ENCODE peak calls at places on chromosomes 12 and 14, in seven cellular contexts. O is BE2C, F is psoas muscle, E is gastrocnemius medialis, I is colonic mucosa, W is endodermal cell, P is DND-41. A is an unnamed sample. For H3K36me3 and H3K9me3, the result is how much of the 10 kb centered on the place peaks cover.

GRCh38 chr12:110224379-110225304 is 56.4 kb upstream of the ATP2A2 start:
- DNase-seq in O (peak), P (no peak), E (peak), F (no peak), I (no peak), W (no peak), A (no peak)

GRCh38 chr14:38357557-38357956 is 101.7 kb upstream of the CLEC14A start:
- DNase-seq in E (no peak), F (no peak), P (no peak), O (no peak), I (no peak), W (no peak), A (no peak)

GRCh38 chr12:123237646-123238329 is 4.6 kb downstream of the MTRFR start:
- DNase-seq in O (peak), P (peak), W (peak), E (peak), F (peak), I (peak), A (peak)

GRCh38 chr12:5417500-5417899 is 14.4 kb upstream of the NTF3 start:
- DNase-seq in E (no peak), I (no peak), W (no peak), F (no peak), O (no peak), P (no peak), A (no peak)

GRCh38 chr14:34718750-34719304 is 4.4 kb upstream of the CFL2 start:
- DNase-seq in E (no peak), I (no peak), P (no peak), F (no peak), O (no peak), W (no peak), A (no peak)

GRCh38 chr12:4274396-4274959 is 916 bp downstream of the CCND2 start:
- DNase-seq in I (peak), P (peak), E (no peak), F (no peak), W (peak), O (no peak), A (no peak)

GRCh38 chr14:25237845-25238244 is 187.9 kb upstream of the STXBP6 start:
- DNase-seq in O (no peak), I (peak), P (no peak), W (peak), E (no peak), F (no peak), A (no peak)

GRCh38 chr14:70770490-70770889 is 38.8 kb downstream of the MAP3K9 start:
- DNase-seq in P (no peak), E (no peak), W (no peak), O (no peak), F (no peak), I (no peak), A (no peak)

GRCh38 chr12:95582230-95583058 is 31.2 kb upstream of the USP44 start:
- DNase-seq in O (no peak), I (no peak), F (no peak), W (no peak), P (no peak), E (no peak), A (no peak)

GRCh38 chr14:59189281-59189821 is 884 bp downstream of the DAAM1 start:
- DNase-seq in W (peak), E (no peak), O (no peak), P (peak), I (peak), F (peak), A (no peak)

GRCh38 chr12:76608070-76608469 is 48.5 kb upstream of the OSBPL8 start:
- DNase-seq in P (no peak), I (no peak), W (no peak), F (no peak), E (no peak), O (no peak), A (no peak)

GRCh38 chr12:64318605-64319004 is 72.0 kb downstream of the C12orf56 start:
- DNase-seq in F (no peak), E (no peak), P (no peak), I (no peak), O (no peak), W (peak), A (no peak)

GRCh38 chr12:72288436-72288835 is 16.3 kb downstream of the TRHDE start:
- DNase-seq in I (no peak), E (no peak), F (no peak), W (no peak), O (no peak), P (no peak), A (no peak)

GRCh38 chr14:64731141-64731581 is 26.9 kb downstream of the PLEKHG3 start:
- DNase-seq in W (peak), I (no peak), F (peak), O (no peak), P (no peak), E (no peak), A (no peak)

GRCh38 chr12:108374596-108375320 is 35.6 kb upstream of the CMKLR1 start:
- DNase-seq in E (no peak), O (no peak), P (no peak), W (no peak), F (no peak), I (no peak), A (no peak)

GRCh38 chr14:23364164-23364571 is 804 bp downstream of the EFS start:
- DNase-seq in E (peak), I (no peak), P (no peak), W (peak), O (no peak), F (no peak), A (peak)

GRCh38 chr12:578743-579449 is 84.3 kb downstream of the NINJ2 start:
- DNase-seq in F (no peak), W (peak), P (no peak), O (no peak), E (no peak), I (no peak), A (no peak)

GRCh38 chr12:58433969-58434368 is 486.3 kb downstream of the LRIG3 start:
- DNase-seq in P (no peak), W (no peak), I (no peak), E (no peak), F (no peak), O (no peak), A (no peak)

GRCh38 chr12:70243510-70244331 is 488 bp downstream of the CNOT2 start:
- DNase-seq in W (peak), I (peak), E (peak), P (peak), O (peak), F (peak), A (no peak)

GRCh38 chr12:54411398-54412241 is 7.4 kb downstream of the ITGA5 start:
- DNase-seq in O (no peak), E (peak), F (peak), P (no peak), W (peak), I (no peak), A (peak)

GRCh38 chr12:31324116-31324844 is 1.7 kb downstream of the SINHCAF start:
- DNase-seq in F (peak), P (peak), O (peak), W (peak), E (peak), I (peak), A (peak)

GRCh38 chr12:111448831-111449790 is 43.4 kb downstream of the SH2B3 start:
- DNase-seq in O (no peak), F (no peak), E (peak), W (peak), I (peak), P (peak), A (peak)

GRCh38 chr14:42138406-42138805 is 531.7 kb downstream of the LRFN5 start:
- DNase-seq in P (no peak), O (no peak), I (no peak), E (no peak), W (no peak), F (no peak), A (no peak)

GRCh38 chr12:53232641-53233538 is 881 bp upstream of the RARG start:
- DNase-seq in W (peak), P (peak), F (peak), O (peak), E (no peak), I (peak), A (no peak)

GRCh38 chr12:90672081-90672480 is 282.9 kb downstream of the CCER1 start:
- DNase-seq in W (no peak), O (no peak), P (no peak), E (no peak), I (no peak), F (no peak), A (no peak)

GRCh38 chr12:75842119-75842518 is 189.5 kb downstream of the PHLDA1 start:
- DNase-seq in F (no peak), P (no peak), E (no peak), I (no peak), O (no peak), W (no peak), A (no peak)

GRCh38 chr14:43012817-43013216 is 1406.1 kb downstream of the LRFN5 start:
- DNase-seq in I (no peak), W (no peak), P (no peak), O (no peak), F (no peak), E (no peak), A (no peak)

DNA sequence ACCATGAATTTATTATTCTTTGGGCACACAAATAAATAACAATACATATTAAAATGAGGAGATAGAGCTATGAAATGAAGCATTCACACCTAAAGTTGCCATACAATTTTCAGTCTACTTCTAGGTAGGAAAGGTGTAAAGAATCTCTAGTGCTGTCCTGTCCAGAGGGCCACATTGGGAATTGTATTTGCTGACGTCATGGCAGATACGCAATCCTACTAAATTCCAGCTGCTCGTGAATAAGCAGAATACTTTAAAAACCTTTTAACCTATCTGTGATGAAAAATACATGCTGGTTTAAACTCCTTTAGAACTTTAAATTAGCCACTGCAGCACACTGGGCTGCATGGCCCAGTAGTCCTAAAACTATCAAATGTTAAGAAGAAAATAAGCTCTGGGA is 236.1 kb downstream of the FSCB start:
- DNase-seq in O (no peak), E (no peak), F (no peak), I (no peak), W (no peak), P (no peak), A (no peak)
- TF ChIP-seq CTCF in O (no peak), E (no peak), F (no peak), I (no peak), W (no peak), P (no peak), A (no peak)

GRCh38 chr12:120175537-120175936 is 19.0 kb downstream of the GCN1 start:
- DNase-seq in E (peak), F (no peak), O (no peak), P (no peak), I (no peak), W (no peak), A (no peak)

GRCh38 chr12:120186654-120187053 is 7.9 kb downstream of the GCN1 start:
- DNase-seq in F (no peak), I (no peak), E (no peak), O (no peak), W (no peak), P (no peak), A (no peak)

GRCh38 chr12:120183211-120183631 is 11.3 kb downstream of the GCN1 start:
- DNase-seq in W (no peak), O (no peak), P (no peak), F (no peak), I (no peak), E (peak), A (no peak)

GRCh38 chr12:120181991-120182631 is 12.4 kb downstream of the GCN1 start:
- DNase-seq in E (peak), W (peak), I (no peak), P (no peak), O (no peak), F (peak), A (no peak)

DNA sequence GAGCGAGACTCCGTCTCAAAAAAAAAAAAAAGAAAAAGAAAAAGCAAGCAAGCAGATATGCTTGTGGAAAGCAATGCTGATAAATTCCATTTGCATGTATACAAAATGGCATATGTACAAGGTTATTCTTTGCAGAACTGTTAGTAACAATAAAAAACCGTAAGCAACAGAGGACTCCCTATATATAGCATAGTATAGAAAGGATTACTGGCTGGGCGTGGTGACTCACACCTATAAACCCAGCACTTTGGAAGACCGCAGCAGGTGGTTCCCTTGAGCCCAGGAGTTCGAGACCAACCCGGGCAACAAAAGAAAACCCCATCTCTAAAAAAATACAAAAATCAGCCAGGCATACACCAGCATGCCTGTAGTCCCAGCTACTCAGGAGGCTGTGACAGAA is 13.5 kb downstream of the GCN1 start:
- DNase-seq in F (no peak), E (no peak), O (no peak), P (no peak), I (no peak), W (no peak), A (no peak)
- H3K36me3 ChIP-seq in F (under half), E (half or more), O (half or more), P (half or more), I (under half), W (half or more), A (half or more)

GRCh38 chr14:105927094-105927475 is 400.7 kb downstream of the TMEM121 start:
- DNase-seq in I (no peak), P (no peak), F (peak), E (no peak), W (no peak), O (peak), A (no peak)

GRCh38 chr14:105931808-105932483 is 405.6 kb downstream of the TMEM121 start:
- DNase-seq in F (peak), O (peak), E (no peak), W (peak), P (no peak), I (no peak), A (no peak)

GRCh38 chr14:105930572-105930971 is 404.2 kb downstream of the TMEM121 start:
- DNase-seq in F (peak), E (no peak), O (no peak), W (peak), P (no peak), I (no peak), A (no peak)

GRCh38 chr14:105927661-105928060 is 401.3 kb downstream of the TMEM121 start:
- DNase-seq in E (no peak), W (no peak), O (no peak), P (no peak), F (no peak), I (no peak), A (no peak)

DNA sequence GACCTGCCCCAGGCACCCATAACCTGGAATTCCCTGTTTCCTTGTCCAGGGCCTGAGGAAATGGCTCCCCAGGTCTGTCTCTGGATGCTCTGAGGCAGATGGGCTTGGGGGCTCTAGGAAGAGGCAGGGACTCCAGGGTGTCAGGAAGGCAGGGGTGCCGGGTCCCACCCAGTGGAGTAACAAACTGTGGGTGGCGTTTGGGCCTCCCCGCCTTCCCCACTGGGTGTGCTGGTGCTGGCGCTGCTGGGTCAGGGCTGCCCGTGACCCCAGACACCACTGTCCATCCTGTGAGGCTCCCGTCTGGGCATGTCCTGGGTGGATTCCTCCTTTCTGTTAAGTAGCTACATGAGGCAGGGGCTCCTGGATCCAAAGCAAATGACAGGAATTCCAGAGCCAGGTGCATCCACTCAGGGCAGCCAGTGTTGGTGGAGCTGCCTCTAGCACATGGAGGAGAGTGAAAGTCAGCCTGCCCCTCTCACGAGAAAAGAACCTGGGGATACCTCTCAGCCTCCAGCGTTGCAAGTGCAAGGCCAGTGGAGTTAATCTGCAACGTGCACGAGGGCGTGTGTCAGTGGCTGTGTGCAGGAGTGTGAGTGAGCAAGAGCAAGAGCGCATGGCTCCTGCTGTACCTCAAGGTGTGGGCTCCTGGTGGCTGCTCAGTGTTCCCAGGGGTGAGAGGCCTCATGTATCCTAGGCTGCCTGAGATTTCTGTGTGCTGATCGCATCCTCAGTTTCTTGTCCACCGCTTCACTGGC is 403.1 kb downstream of the TMEM121 start:
- DNase-seq in E (no peak), O (no peak), I (no peak), P (no peak), W (no peak), F (peak), A (no peak)
- H3K9me3 ChIP-seq in E (under half), O (under half), I (under half), P (under half), W (under half), F (under half), A (under half)

GRCh38 chr12:119157528-119157927 is 21.2 kb upstream of the HSPB8 start:
- DNase-seq in E (peak), P (no peak), O (no peak), W (no peak), I (no peak), F (peak), A (peak)

GRCh38 chr12:119158004-119158776 is 20.5 kb upstream of the HSPB8 start:
- DNase-seq in F (peak), W (no peak), E (peak), I (no peak), O (no peak), P (no peak), A (no peak)

GRCh38 chr12:119153477-119154434 is 25.0 kb upstream of the HSPB8 start:
- DNase-seq in P (peak), I (peak), O (peak), F (peak), W (peak), E (peak), A (peak)

GRCh38 chr12:119154435-119154818 is 24.3 kb upstream of the HSPB8 start:
- DNase-seq in I (no peak), W (peak), E (peak), O (peak), P (no peak), F (no peak), A (no peak)

GRCh38 chr12:119156401-119156800 is 22.3 kb upstream of the HSPB8 start:
- DNase-seq in I (no peak), O (peak), W (peak), E (peak), P (no peak), F (no peak), A (no peak)
- TF ChIP-seq CTCF in I (no peak), O (peak), W (peak), E (no peak), P (no peak), F (peak), A (peak)

GRCh38 chr14:31127690-31128089 is 79.9 kb downstream of the HECTD1 start:
- DNase-seq in W (no peak), E (no peak), F (no peak), P (no peak), I (no peak), O (no peak), A (no peak)
- H3K36me3 ChIP-seq in W (half or more), E (half or more), F (under half), P (half or more), I (under half), O (half or more), A (half or more)

GRCh38 chr12:133192847-133193246 is 11.6 kb downstream of the ZNF268 start:
- DNase-seq in O (no peak), W (no peak), P (no peak), E (no peak), I (no peak), F (no peak), A (no peak)

DNA sequence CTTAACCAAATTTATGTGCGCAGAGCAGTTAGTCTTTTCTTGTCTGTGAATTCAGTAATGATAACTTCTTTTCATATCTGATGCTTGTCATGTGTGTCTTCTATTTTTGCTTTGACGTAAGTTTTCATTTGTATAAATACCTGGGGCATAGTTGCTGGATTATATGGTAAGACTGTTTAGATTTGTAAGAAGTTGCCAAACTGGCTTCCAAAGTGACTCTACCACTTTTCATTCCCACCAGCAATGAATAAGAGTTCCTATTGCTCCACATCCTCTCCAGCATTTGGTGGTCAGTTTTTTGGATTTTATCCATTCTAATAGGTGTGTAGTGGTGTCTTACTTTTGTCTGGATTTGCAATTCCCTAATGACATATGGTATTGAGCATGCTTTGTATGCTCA is 8.9 kb downstream of the ZNF268 start:
- DNase-seq in I (no peak), W (no peak), F (no peak), P (no peak), E (no peak), O (no peak), A (no peak)
- H3K9me3 ChIP-seq in I (under half), W (half or more), F (half or more), P (half or more), E (under half), O (under half), A (under half)

GRCh38 chr12:130041983-130042812 is 120.1 kb upstream of the FZD10 start:
- DNase-seq in P (peak), I (peak), E (no peak), F (peak), W (peak), O (peak), A (no peak)
- TF ChIP-seq CTCF in P (peak), I (peak), E (peak), F (peak), W (peak), O (peak), A (peak)

GRCh38 chr12:116018282-116018681 is 259.2 kb downstream of the MED13L start:
- DNase-seq in O (no peak), W (no peak), P (no peak), E (no peak), I (no peak), F (no peak), A (no peak)
- H3K36me3 ChIP-seq in O (under half), W (half or more), P (half or more), E (under half), I (under half), F (under half), A (under half)

DNA sequence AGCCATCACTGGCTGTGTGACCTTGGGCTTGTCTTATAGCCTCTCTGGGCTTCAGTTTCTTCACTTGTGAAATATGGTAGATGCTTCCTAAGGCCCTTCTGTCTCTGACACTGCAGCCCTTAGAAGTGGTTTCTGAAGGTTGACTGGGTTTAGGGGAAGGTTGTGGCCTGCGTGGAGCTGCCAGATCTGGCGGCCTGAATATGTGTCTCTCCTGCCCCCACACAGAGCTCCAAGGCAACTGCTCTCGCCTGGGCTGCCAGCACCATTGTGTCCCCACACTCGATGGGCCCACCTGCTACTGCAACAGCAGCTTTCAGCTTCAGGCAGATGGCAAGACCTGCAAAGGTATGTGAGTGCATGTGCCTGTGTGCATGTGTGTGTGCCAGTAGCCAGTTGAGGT is 4.0 kb downstream of the LRP1-AS start:
- DNase-seq in E (no peak), F (no peak), I (no peak), P (peak), W (no peak), O (no peak), A (no peak)
- H3K9me3 ChIP-seq in E (under half), F (under half), I (under half), P (under half), W (under half), O (under half), A (under half)

A was measured in right atrium auricular region.